ENCODE peak calls at places on chromosome 6, in eight cellular contexts. N is caudate nucleus, S is AG04450, T is lower lobe of right lung, V is cardiac fibroblast, G is EL, R is ovary, W is NCI-H345. O is an unnamed sample.

GRCh38 chr6:37007340-37008043 is 2.0 kb downstream of the FGD2 start:
- DNase-seq in N (peak), S (no peak), T (peak), V (no peak), G (no peak), R (no peak), W (no peak), O (no peak)

GRCh38 chr6:112342511-112342910 is 4.6 kb upstream of the RFPL4B start:
- DNase-seq in N (no peak), S (no peak), T (no peak), V (no peak), G (no peak), R (no peak), W (no peak), O (no peak)

GRCh38 chr6:36113701-36114100 is 16.6 kb upstream of the MAPK13 start:
- DNase-seq in N (no peak), S (no peak), T (no peak), V (no peak), G (no peak), R (no peak), W (no peak), O (no peak)

GRCh38 chr6:70221025-70221714 is 81.7 kb downstream of the COL9A1 start:
- DNase-seq in N (no peak), S (no peak), T (no peak), V (peak), G (peak), R (no peak), W (peak), O (no peak)

GRCh38 chr6:134908906-134909516 is 40.9 kb downstream of the ALDH8A1 start:
- DNase-seq in N (no peak), S (peak), T (no peak), V (peak), G (peak), R (peak), W (no peak), O (peak)

GRCh38 chr6:22095886-22096285 is 200.9 kb downstream of the PRL start:
- DNase-seq in N (no peak), S (no peak), T (no peak), V (peak), G (no peak), R (no peak), W (no peak), O (no peak)

GRCh38 chr6:22882581-22882980 is 313.2 kb downstream of the HDGFL1 start:
- DNase-seq in N (no peak), S (no peak), T (no peak), V (peak), G (no peak), R (no peak), W (no peak), O (no peak)

GRCh38 chr6:39137235-39137634 is 22.2 kb upstream of the SAYSD1 start:
- DNase-seq in N (no peak), S (peak), T (no peak), V (peak), G (peak), R (no peak), W (no peak), O (no peak)

GRCh38 chr6:73515204-73516101 is 5.4 kb downstream of the EEF1A1 start:
- DNase-seq in N (peak), S (peak), T (no peak), V (peak), G (peak), R (peak), W (peak), O (no peak)

GRCh38 chr6:13494137-13494536 is 6.7 kb upstream of the GFOD1 start:
- DNase-seq in N (no peak), S (no peak), T (no peak), V (no peak), G (peak), R (no peak), W (no peak), O (no peak)

GRCh38 chr6:157966990-157967389 is 14.7 kb upstream of the SYNJ2 start:
- DNase-seq in N (no peak), S (no peak), T (no peak), V (no peak), G (no peak), R (no peak), W (peak), O (no peak)

GRCh38 chr6:141988954-141989705 is 143.6 kb upstream of the GJE1 start:
- DNase-seq in N (no peak), S (peak), T (no peak), V (peak), G (peak), R (no peak), W (peak), O (no peak)

GRCh38 chr6:93806409-93807270 is 387.3 kb upstream of the EPHA7 start:
- DNase-seq in N (no peak), S (no peak), T (no peak), V (no peak), G (no peak), R (no peak), W (no peak), O (no peak)

GRCh38 chr6:108661430-108661829 is 100.7 kb downstream of the FOXO3 start:
- DNase-seq in N (no peak), S (no peak), T (no peak), V (peak), G (peak), R (no peak), W (no peak), O (no peak)

GRCh38 chr6:21887301-21888185 is 294.0 kb downstream of the SOX4 start:
- DNase-seq in N (no peak), S (no peak), T (no peak), V (peak), G (no peak), R (peak), W (peak), O (peak)

GRCh38 chr6:40727272-40727671 is 140.1 kb upstream of the LRFN2 start:
- DNase-seq in N (no peak), S (no peak), T (no peak), V (no peak), G (no peak), R (no peak), W (no peak), O (no peak)

GRCh38 chr6:101626264-101626663 is 232.8 kb downstream of the GRIK2 start:
- DNase-seq in N (no peak), S (no peak), T (no peak), V (no peak), G (no peak), R (no peak), W (peak), O (no peak)

GRCh38 chr6:33983109-33983475 is 162.8 kb downstream of the GRM4 start:
- DNase-seq in N (no peak), S (no peak), T (peak), V (no peak), G (peak), R (no peak), W (no peak), O (peak)

GRCh38 chr6:111872521-111873177 is 603 bp downstream of the FYN start:
- DNase-seq in N (peak), S (no peak), T (peak), V (peak), G (no peak), R (peak), W (peak), O (peak)

GRCh38 chr6:151067684-151068596 is 171.8 kb upstream of the AKAP12 start:
- DNase-seq in N (no peak), S (peak), T (no peak), V (peak), G (peak), R (peak), W (peak), O (peak)

GRCh38 chr6:130513770-130514169 is 148.0 kb downstream of the TMEM200A start:
- DNase-seq in N (no peak), S (no peak), T (no peak), V (peak), G (peak), R (no peak), W (no peak), O (no peak)

GRCh38 chr6:109478222-109478805 is 4.7 kb downstream of the ZBTB24 start:
- DNase-seq in N (no peak), S (no peak), T (no peak), V (no peak), G (no peak), R (no peak), W (no peak), O (no peak)

GRCh38 chr6:124487778-124488431 is 474.3 kb upstream of the RNF217 start:
- DNase-seq in N (no peak), S (no peak), T (no peak), V (no peak), G (peak), R (no peak), W (no peak), O (no peak)

GRCh38 chr6:165718486-165718885 is 55.4 kb upstream of the PDE10A start:
- DNase-seq in N (no peak), S (peak), T (no peak), V (peak), G (no peak), R (no peak), W (no peak), O (no peak)

GRCh38 chr6:125974214-125974866 is 12.0 kb upstream of the TRMT11 start:
- DNase-seq in N (no peak), S (no peak), T (no peak), V (peak), G (peak), R (no peak), W (peak), O (no peak)

GRCh38 chr6:74075323-74075722 is 379.3 kb downstream of the CD109 start:
- DNase-seq in N (no peak), S (no peak), T (no peak), V (peak), G (no peak), R (no peak), W (no peak), O (peak)

GRCh38 chr6:136114661-136115060 is 135.4 kb downstream of the MTFR2 start:
- DNase-seq in N (no peak), S (no peak), T (peak), V (no peak), G (no peak), R (no peak), W (peak), O (no peak)

GRCh38 chr6:56594699-56595098 is 48.0 kb downstream of the DST start:
- DNase-seq in N (no peak), S (no peak), T (no peak), V (no peak), G (no peak), R (no peak), W (peak), O (no peak)

GRCh38 chr6:76162811-76163210 is 90.3 kb upstream of the IMPG1 start:
- DNase-seq in N (no peak), S (no peak), T (no peak), V (no peak), G (no peak), R (no peak), W (no peak), O (no peak)

GRCh38 chr6:80638222-80639055 is 532.0 kb downstream of the BCKDHB start:
- DNase-seq in N (no peak), S (peak), T (peak), V (peak), G (peak), R (no peak), W (peak), O (peak)

GRCh38 chr6:149934249-149935156 is 7.3 kb upstream of the ULBP2 start:
- DNase-seq in N (peak), S (peak), T (no peak), V (peak), G (peak), R (no peak), W (peak), O (no peak)

GRCh38 chr6:16683524-16684194 is 77.6 kb downstream of the ATXN1 start:
- DNase-seq in N (no peak), S (no peak), T (no peak), V (peak), G (peak), R (no peak), W (no peak), O (no peak)

GRCh38 chr6:109318328-109318876 is 63.9 kb downstream of the CD164 start:
- DNase-seq in N (peak), S (no peak), T (no peak), V (no peak), G (no peak), R (no peak), W (peak), O (no peak)

GRCh38 chr6:100078509-100078908 is 84.5 kb upstream of the MCHR2 start:
- DNase-seq in N (no peak), S (no peak), T (no peak), V (peak), G (peak), R (no peak), W (no peak), O (no peak)

GRCh38 chr6:40918035-40918651 is 120.9 kb downstream of the UNC5CL start:
- DNase-seq in N (no peak), S (no peak), T (no peak), V (no peak), G (no peak), R (no peak), W (no peak), O (no peak)

GRCh38 chr6:169200931-169201514 is 52.6 kb downstream of the THBS2 start:
- DNase-seq in N (no peak), S (no peak), T (no peak), V (no peak), G (no peak), R (no peak), W (no peak), O (no peak)

GRCh38 chr6:70956451-70957283 is at the start of gene B3GAT2:
- DNase-seq in N (peak), S (no peak), T (no peak), V (peak), G (peak), R (no peak), W (peak), O (peak)

GRCh38 chr6:2865270-2866182 is 23.9 kb upstream of the SERPINB1 start:
- DNase-seq in N (no peak), S (no peak), T (no peak), V (peak), G (no peak), R (no peak), W (no peak), O (no peak)

O was measured in aorta.